ENCODE peak calls at places on chromosome 22, in seven cellular contexts. R, B, J, Q, T, E and Y are unnamed samples.

GRCh38 chr22:44329179-44329796 is 16.5 kb upstream of the SHISAL1 start:
- DNase-seq in R (no peak), B (peak; percentile 34), J (peak; percentile 44), Q (no peak), T (no peak), E (no peak), Y (no peak)

GRCh38 chr22:19143967-19144400 is 467 bp downstream of the ESS2 start:
- DNase-seq in R (no peak), B (no peak), J (no peak), Q (no peak), T (no peak), E (no peak), Y (no peak)

GRCh38 chr22:33194529-33194928 is 136.3 kb upstream of the SYN3 start:
- DNase-seq in R (no peak), B (no peak), J (no peak), Q (no peak), T (no peak), E (no peak), Y (no peak)

GRCh38 chr22:36701941-36702640 is 1.5 kb downstream of the CACNG2 start:
- DNase-seq in R (no peak), B (no peak), J (no peak), Q (no peak), T (no peak), E (no peak), Y (no peak)

GRCh38 chr22:46093796-46094195 is 56.5 kb upstream of the PPARA start:
- DNase-seq in R (no peak), B (no peak), J (no peak), Q (no peak), T (no peak), E (no peak), Y (no peak)

GRCh38 chr22:18978506-18978905 is 42.4 kb upstream of the PRODH start:
- DNase-seq in R (no peak), B (no peak), J (no peak), Q (no peak), T (no peak), E (no peak), Y (no peak)

GRCh38 chr22:30481711-30482110 is 9.9 kb upstream of the SEC14L3 start:
- DNase-seq in R (no peak), B (no peak), J (no peak), Q (no peak), T (no peak), E (no peak), Y (no peak)

GRCh38 chr22:44191036-44191454 is 10.3 kb downstream of the PARVG start:
- DNase-seq in R (no peak), B (no peak), J (no peak), Q (no peak), T (no peak), E (no peak), Y (peak; percentile 87)

GRCh38 chr22:23270798-23271596 is 90.7 kb downstream of the BCR start:
- DNase-seq in R (no peak), B (no peak), J (no peak), Q (no peak), T (no peak), E (no peak), Y (no peak)

GRCh38 chr22:44555597-44555996 is 57.6 kb upstream of the RTL6 start:
- DNase-seq in R (no peak), B (no peak), J (no peak), Q (no peak), T (no peak), E (no peak), Y (no peak)

GRCh38 chr22:22410121-22410520 is 98.4 kb downstream of the ZNF280B start:
- DNase-seq in R (no peak), B (peak; percentile 32), J (peak; percentile 48), Q (no peak), T (no peak), E (no peak), Y (peak; percentile 45)

GRCh38 chr22:32005453-32005852 is 37.6 kb upstream of the SLC5A1 start:
- DNase-seq in R (no peak), B (no peak), J (no peak), Q (no peak), T (no peak), E (no peak), Y (no peak)

GRCh38 chr22:49788492-49788891 is 39.2 kb downstream of the BRD1 start:
- DNase-seq in R (no peak), B (peak; percentile 67), J (peak; percentile 56), Q (peak; percentile 87), T (no peak), E (peak; percentile 49), Y (peak; percentile 27)

GRCh38 chr22:49614966-49615965 is 212.4 kb downstream of the BRD1 start:
- DNase-seq in R (no peak), B (no peak), J (no peak), Q (no peak), T (no peak), E (no peak), Y (no peak)

GRCh38 chr22:25067851-25068421 is 115.4 kb downstream of the KIAA1671 start:
- DNase-seq in R (no peak), B (no peak), J (peak; percentile 41), Q (no peak), T (no peak), E (no peak), Y (no peak)

GRCh38 chr22:28730146-28730545 is 11.5 kb downstream of the CHEK2 start:
- DNase-seq in R (no peak), B (no peak), J (no peak), Q (no peak), T (no peak), E (no peak), Y (no peak)

GRCh38 chr22:28728621-28729313 is 12.9 kb downstream of the CHEK2 start:
- DNase-seq in R (no peak), B (no peak), J (no peak), Q (no peak), T (no peak), E (no peak), Y (no peak)

GRCh38 chr22:28736296-28737155 is 5.1 kb downstream of the CHEK2 start:
- DNase-seq in R (no peak), B (no peak), J (no peak), Q (no peak), T (no peak), E (no peak), Y (no peak)

DNA sequence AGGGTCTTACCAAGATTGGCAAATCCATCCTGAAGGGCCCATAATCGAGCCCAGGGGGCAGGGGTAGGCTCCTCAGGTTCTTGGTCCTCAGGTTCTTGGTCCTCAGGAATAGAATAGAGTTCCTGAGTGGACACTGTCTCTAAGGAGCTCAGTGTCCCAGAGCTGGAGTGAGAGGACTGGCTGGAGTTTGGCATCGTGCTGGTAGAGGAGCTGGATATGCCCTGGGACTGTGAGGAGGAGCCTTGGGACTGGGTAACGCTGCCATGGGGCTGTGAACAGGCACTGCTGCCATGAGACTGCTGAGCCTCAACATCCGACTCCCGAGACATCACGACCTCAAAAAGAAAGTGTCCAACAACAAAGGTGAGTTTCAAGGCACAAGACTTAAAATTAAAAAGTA is 7.2 kb downstream of the CHEK2 start:
- DNase-seq in R (no peak), B (peak; percentile 25), J (no peak), Q (no peak), T (no peak), E (no peak), Y (no peak)
- TF ChIP-seq CTCF in R (no peak), B (no peak), J (no peak), Q (no peak), T (no peak), E (no peak), Y (no peak)

DNA sequence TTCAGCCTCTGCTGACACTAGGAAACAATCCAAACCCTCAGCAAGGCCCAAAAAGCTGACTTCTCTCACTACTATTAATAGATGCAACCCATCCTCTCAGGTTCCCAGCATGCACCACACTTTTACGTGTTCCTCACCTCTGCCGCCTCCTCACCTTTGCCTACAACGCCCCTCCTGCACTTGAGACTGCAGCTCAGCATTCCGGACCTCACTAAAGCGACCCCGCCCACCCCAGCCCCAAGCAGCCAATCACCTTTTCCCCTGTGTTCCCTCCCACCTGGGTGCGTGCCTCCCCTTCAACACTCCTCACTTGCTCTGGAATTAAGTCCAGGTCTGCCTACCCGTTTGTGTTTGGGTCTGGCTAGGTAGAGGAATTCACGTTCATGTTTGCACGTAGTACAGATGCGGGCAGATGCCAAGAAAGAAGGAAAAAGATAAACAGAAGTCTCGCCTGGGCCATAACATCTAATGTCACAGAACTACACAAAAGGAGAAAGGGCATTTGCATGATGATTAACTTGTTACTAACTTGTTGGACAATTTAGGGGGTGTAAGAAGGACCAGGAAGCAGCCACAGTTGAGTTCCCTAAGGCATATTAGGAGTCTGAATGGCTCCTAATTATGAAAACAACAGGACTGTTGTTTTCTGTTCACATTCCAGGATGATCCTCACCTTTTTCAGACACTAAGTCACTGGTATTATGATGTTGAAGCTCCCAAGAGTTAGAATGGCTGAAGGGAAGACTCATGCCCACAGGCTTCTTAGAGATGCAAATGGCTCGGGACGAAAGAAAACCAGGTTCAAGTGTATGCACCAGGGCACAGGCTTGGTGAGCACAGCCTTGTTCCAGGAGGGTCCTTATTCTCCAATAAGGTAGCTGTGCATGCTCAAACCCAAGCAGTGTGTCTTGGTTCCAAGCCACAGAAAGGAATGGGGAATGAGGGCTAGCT is 102.2 kb downstream of the MICAL3 start:
- DNase-seq in R (no peak), B (peak; percentile 45), J (peak; percentile 53), Q (no peak), T (peak; percentile 64), E (no peak), Y (no peak)
- TF ChIP-seq POLR2AphosphoS5 in R (no peak), B (no peak), J (no peak), Q (no peak), T (no peak), E (no peak), Y (no peak)

GRCh38 chr22:27238935-27239510 is 562.5 kb downstream of the MN1 start:
- DNase-seq in R (no peak), B (no peak), J (no peak), Q (no peak), T (no peak), E (peak; percentile 99), Y (no peak)

GRCh38 chr22:27237342-27237741 is 564.2 kb downstream of the MN1 start:
- DNase-seq in R (no peak), B (no peak), J (no peak), Q (no peak), T (no peak), E (peak; percentile 44), Y (no peak)

GRCh38 chr22:27240298-27240885 is 561.2 kb downstream of the MN1 start:
- DNase-seq in R (no peak), B (no peak), J (no peak), Q (no peak), T (no peak), E (peak; percentile 67), Y (no peak)

GRCh38 chr22:27241430-27242110 is 560.0 kb downstream of the MN1 start:
- DNase-seq in R (no peak), B (no peak), J (no peak), Q (no peak), T (no peak), E (peak; percentile 83), Y (no peak)

DNA sequence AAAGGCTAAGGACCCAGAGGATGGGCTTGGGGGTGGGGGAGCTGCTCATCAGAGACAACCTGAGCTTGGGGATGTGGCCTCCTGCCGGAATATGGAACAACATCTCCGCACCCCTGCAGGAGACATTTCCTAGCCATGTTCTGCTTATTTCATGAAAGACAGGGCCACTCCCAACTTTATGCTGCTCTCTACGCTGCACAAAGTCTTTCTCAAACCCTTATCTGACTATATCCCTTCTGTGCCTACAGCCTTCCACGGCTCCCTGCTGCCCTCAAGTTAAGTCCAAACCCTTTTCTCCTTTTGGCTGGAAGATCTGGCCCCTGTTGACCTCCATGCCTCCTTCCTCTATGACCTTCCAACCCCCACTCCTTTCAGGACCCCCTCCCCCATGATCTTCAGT is 562.0 kb downstream of the MN1 start:
- DNase-seq in R (no peak), B (no peak), J (no peak), Q (no peak), T (no peak), E (no peak), Y (no peak)
- H3K27ac ChIP-seq in R (no peak overlapping the region), B (no peak overlapping the region), J (no peak overlapping the region), Q (no peak overlapping the region), T (no peak overlapping the region), E (peak overlapping the region; percentile 96), Y (no peak overlapping the region)

GRCh38 chr22:20174785-20175596 is 24.1 kb upstream of the CCDC188 start:
- DNase-seq in R (no peak), B (no peak), J (no peak), Q (no peak), T (no peak), E (no peak), Y (no peak)
- TF ChIP-seq CTCF in R (peak; percentile 37), B (no peak), J (no peak), Q (no peak), T (peak; percentile 39), E (no peak), Y (no peak)